ENCODE peak calls at places on chromosomes 12 and 14, in ten cellular contexts. O is heart left ventricle, B is esophagus squamous epithelium, F is breast epithelium, I is uterus, W is tibial nerve, T is right lobe of liver, D is Peyer's patch, S is suprapubic skin, K is spleen. A is an unnamed sample.
A peak's percentile ranks its signal among the peaks of the same experiment; 100 is the strongest.

GRCh38 chr12:55797068-55797467 is 20.5 kb downstream of the SARNP start:
- DNase-seq in O (no peak), B (no peak), F (no peak), I (no peak), W (no peak), T (no peak), D (no peak), S (no peak), K (no peak), A (no peak)

GRCh38 chr14:23513466-23514008 is 38.0 kb downstream of the ZFHX2 start:
- DNase-seq in O (no peak), B (no peak), F (peak; percentile 19), I (no peak), W (no peak), T (no peak), D (no peak), S (no peak), K (no peak), A (no peak)

GRCh38 chr12:51890511-51891171 is 2.7 kb downstream of the ANKRD33 start:
- DNase-seq in O (peak; percentile 25), B (no peak), F (no peak), I (no peak), W (no peak), T (no peak), D (no peak), S (peak; percentile 74), K (no peak), A (peak; percentile 12)

GRCh38 chr12:6773662-6774351 is 1.5 kb downstream of the LAG3 start:
- DNase-seq in O (peak; percentile 5), B (no peak), F (no peak), I (no peak), W (no peak), T (no peak), D (no peak), S (no peak), K (no peak), A (no peak)

GRCh38 chr12:101696477-101697196 is 803 bp upstream of the CHPT1 start:
- DNase-seq in O (peak; percentile 88), B (no peak), F (no peak), I (peak; percentile 33), W (no peak), T (peak; percentile 77), D (peak; percentile 72), S (peak; percentile 85), K (peak; percentile 77), A (peak; percentile 44)

GRCh38 chr14:100268591-100269207 is 29.8 kb downstream of the YY1 start:
- DNase-seq in O (no peak), B (no peak), F (no peak), I (no peak), W (no peak), T (no peak), D (no peak), S (no peak), K (no peak), A (no peak)

GRCh38 chr12:55996201-55996714 is 818 bp upstream of the SUOX start:
- DNase-seq in O (no peak), B (no peak), F (peak; percentile 39), I (peak; percentile 42), W (peak; percentile 26), T (peak; percentile 40), D (no peak), S (no peak), K (peak; percentile 79), A (peak; percentile 65)

GRCh38 chr14:96247031-96247430 is 9.0 kb upstream of the BDKRB1 start:
- DNase-seq in O (no peak), B (no peak), F (no peak), I (no peak), W (no peak), T (no peak), D (no peak), S (no peak), K (no peak), A (no peak)

GRCh38 chr12:84738481-84738972 is 174.1 kb downstream of the SLC6A15 start:
- DNase-seq in O (no peak), B (no peak), F (no peak), I (no peak), W (no peak), T (no peak), D (no peak), S (no peak), K (no peak), A (no peak)

GRCh38 chr12:51430196-51430895 is 5.7 kb downstream of the SLC4A8 start:
- DNase-seq in O (no peak), B (no peak), F (no peak), I (no peak), W (no peak), T (no peak), D (no peak), S (no peak), K (no peak), A (no peak)

GRCh38 chr14:54330876-54331275 is 65.9 kb upstream of the CDKN3 start:
- DNase-seq in O (no peak), B (no peak), F (no peak), I (no peak), W (no peak), T (no peak), D (no peak), S (no peak), K (no peak), A (no peak)

GRCh38 chr12:82456633-82457032 is 98.3 kb downstream of the METTL25 start:
- DNase-seq in O (no peak), B (no peak), F (no peak), I (no peak), W (no peak), T (no peak), D (no peak), S (no peak), K (no peak), A (no peak)

GRCh38 chr14:60178820-60179219 is 13.6 kb upstream of the DHRS7 start:
- DNase-seq in O (no peak), B (no peak), F (no peak), I (no peak), W (no peak), T (no peak), D (no peak), S (no peak), K (no peak), A (no peak)

GRCh38 chr12:6236641-6236940 is 36.4 kb downstream of the CD9 start:
- DNase-seq in O (no peak), B (no peak), F (no peak), I (no peak), W (no peak), T (no peak), D (no peak), S (no peak), K (peak; percentile 47), A (no peak)

GRCh38 chr14:87874676-87875075 is 118.3 kb downstream of the GALC start:
- DNase-seq in O (no peak), B (no peak), F (no peak), I (no peak), W (no peak), T (no peak), D (no peak), S (no peak), K (no peak), A (no peak)

GRCh38 chr14:80946187-80946586 is 4.6 kb upstream of the CEP128 start:
- DNase-seq in O (no peak), B (no peak), F (no peak), I (no peak), W (no peak), T (no peak), D (no peak), S (no peak), K (no peak), A (no peak)

GRCh38 chr12:109829667-109830066 is 3.5 kb downstream of the TRPV4 start:
- DNase-seq in O (no peak), B (no peak), F (no peak), I (no peak), W (no peak), T (no peak), D (no peak), S (no peak), K (no peak), A (no peak)

GRCh38 chr14:38127784-38128183 is 79.9 kb upstream of the SSTR1 start:
- DNase-seq in O (no peak), B (no peak), F (no peak), I (no peak), W (no peak), T (no peak), D (no peak), S (no peak), K (no peak), A (no peak)

GRCh38 chr12:76018111-76018510 is 13.5 kb downstream of the PHLDA1 start:
- DNase-seq in O (peak; percentile 79), B (no peak), F (no peak), I (no peak), W (no peak), T (no peak), D (no peak), S (no peak), K (no peak), A (no peak)

GRCh38 chr12:74889563-74890236 is 319.9 kb downstream of the KCNC2 start:
- DNase-seq in O (no peak), B (no peak), F (no peak), I (no peak), W (no peak), T (no peak), D (no peak), S (no peak), K (no peak), A (no peak)
- H3K27ac ChIP-seq in O (no peak overlapping the region), B (no peak overlapping the region), F (no peak overlapping the region), I (peak overlapping the region; percentile 10), W (no peak overlapping the region), T (no peak overlapping the region), D (no peak overlapping the region), S (no peak overlapping the region), K (no peak overlapping the region), A (no peak overlapping the region)

GRCh38 chr12:114913871-114914801 is 230.2 kb upstream of the TBX3 start:
- DNase-seq in O (no peak), B (no peak), F (no peak), I (no peak), W (no peak), T (no peak), D (no peak), S (no peak), K (no peak), A (no peak)
- TF ChIP-seq POLR2A in O (no peak), B (no peak), F (no peak), I (no peak), W (no peak), T (no peak), D (no peak), S (no peak), K (no peak), A (no peak)

DNA sequence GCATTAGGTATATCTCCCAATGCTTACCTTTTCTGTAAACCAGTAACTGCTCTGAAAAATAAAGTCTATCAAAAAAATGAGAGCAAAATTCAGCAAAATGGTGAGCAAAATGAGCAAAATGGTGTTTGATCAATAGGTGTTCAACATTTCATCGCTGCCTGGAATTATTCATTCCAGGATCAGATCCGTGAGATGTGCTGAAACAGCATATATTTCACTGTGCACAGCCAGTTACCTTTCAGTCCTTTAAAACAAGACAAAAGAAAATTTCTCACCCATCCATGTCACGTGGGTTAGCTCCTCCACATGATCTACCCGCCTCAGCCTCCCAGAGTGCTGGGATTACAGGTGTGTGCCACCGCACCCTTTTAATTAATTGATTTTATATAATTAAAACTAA is 8.1 kb upstream of the FGF23 start:
- DNase-seq in O (no peak), B (no peak), F (no peak), I (no peak), W (no peak), T (no peak), D (no peak), S (no peak), K (no peak), A (no peak)
- H3K27ac ChIP-seq in O (no peak overlapping the region), B (no peak overlapping the region), F (no peak overlapping the region), I (no peak overlapping the region), W (no peak overlapping the region), T (no peak overlapping the region), D (no peak overlapping the region), S (no peak overlapping the region), K (no peak overlapping the region), A (no peak overlapping the region)

GRCh38 chr12:53192531-53193021 is 11.9 kb upstream of the CSAD start:
- DNase-seq in O (no peak), B (no peak), F (no peak), I (no peak), W (no peak), T (no peak), D (no peak), S (peak; percentile 77), K (no peak), A (no peak)
- TF ChIP-seq POLR2A in O (no peak), B (no peak), F (no peak), I (no peak), W (no peak), T (no peak), D (no peak), S (no peak), K (no peak), A (no peak)

A was measured in ovary.